ENCODE peak calls at places on chromosomes 3 and 15, in seven cellular contexts. L, Y, V, U, H, P and N are unnamed samples.

GRCh38 chr3:105868450-105868744 is 415 bp downstream of the CBLB start:
- DNase-seq in U (no peak), V (peak), Y (peak), P (no peak), H (peak), L (peak), N (peak)

GRCh38 chr3:42195879-42196330 is 70.1 kb downstream of the CCK start:
- DNase-seq in U (no peak), L (no peak), H (no peak), Y (no peak), P (no peak), V (no peak), N (no peak)

GRCh38 chr3:195224980-195225580 is 45.9 kb downstream of the XXYLT1 start:
- DNase-seq in H (no peak), U (no peak), V (no peak), P (no peak), Y (no peak), L (no peak), N (no peak)

GRCh38 chr3:128322030-128323022 is 144.4 kb downstream of the DNAJB8 start:
- DNase-seq in Y (peak), H (peak), P (no peak), V (peak), L (peak), U (peak), N (peak)

GRCh38 chr15:41337631-41338522 is 5.2 kb downstream of the NUSAP1 start:
- DNase-seq in H (no peak), P (no peak), L (peak), U (no peak), V (no peak), Y (no peak), N (peak)

GRCh38 chr3:108461641-108462040 is 48.8 kb downstream of the MYH15 start:
- DNase-seq in U (no peak), P (no peak), Y (no peak), V (no peak), L (no peak), H (no peak), N (no peak)

GRCh38 chr3:165339753-165340152 is 143.6 kb upstream of the SLITRK3 start:
- DNase-seq in P (peak), U (no peak), H (no peak), L (no peak), Y (peak), V (no peak), N (no peak)

GRCh38 chr3:64188810-64189560 is 36.3 kb downstream of the PRICKLE2 start:
- DNase-seq in L (peak), V (no peak), P (no peak), H (no peak), Y (no peak), U (no peak), N (no peak)

GRCh38 chr15:87582169-87582568 is 674.4 kb downstream of the NTRK3 start:
- DNase-seq in H (no peak), V (peak), U (no peak), P (no peak), L (no peak), Y (no peak), N (peak)

GRCh38 chr15:36777941-36778340 is 198.5 kb downstream of the CDIN1 start:
- DNase-seq in H (no peak), Y (peak), V (no peak), U (no peak), P (no peak), L (peak), N (no peak)

GRCh38 chr3:170690133-170690981 is 104.5 kb upstream of the SLC7A14 start:
- DNase-seq in Y (peak), V (peak), U (peak), H (peak), L (peak), P (peak), N (peak)

GRCh38 chr3:28924744-28925360 is 356.0 kb upstream of the RBMS3 start:
- DNase-seq in P (no peak), L (peak), V (no peak), Y (no peak), U (no peak), H (no peak), N (no peak)

GRCh38 chr3:126212629-126213375 is 32.4 kb upstream of the ALDH1L1 start:
- DNase-seq in P (peak), V (no peak), U (peak), H (peak), Y (peak), L (peak), N (peak)

GRCh38 chr15:78212546-78213424 is 21.6 kb downstream of the ACSBG1 start:
- DNase-seq in Y (peak), P (peak), U (peak), L (peak), H (no peak), V (no peak), N (peak)

GRCh38 chr3:138114988-138115971 is at the start of gene DZIP1L:
- DNase-seq in V (peak), L (peak), H (peak), U (peak), Y (peak), P (peak), N (peak)

GRCh38 chr3:8759038-8759755 is 10.2 kb downstream of the OXTR start:
- DNase-seq in H (no peak), P (no peak), U (no peak), Y (no peak), L (peak), V (no peak), N (no peak)

GRCh38 chr3:100868894-100869293 is 124.3 kb downstream of the ABI3BP start:
- DNase-seq in L (no peak), H (no peak), U (no peak), Y (no peak), P (no peak), V (no peak), N (no peak)

GRCh38 chr3:62870321-62870720 is 4.9 kb downstream of the CADPS start:
- DNase-seq in P (no peak), U (no peak), L (no peak), H (no peak), V (no peak), Y (no peak), N (no peak)